ENCODE peak calls at places on chromosomes 4 and X, in ten cellular contexts. M is NCI-H1105; J is AG10803; W is T-helper 2 cell; X is SW 1271; V is GM04503; G is GM19239; B is effector memory CD8-positive, alpha-beta T cell; Z is IMR-90; D is GM10248. R is an unnamed sample.

GRCh38 chr4:101086801-101087586 is 260.3 kb downstream of the PPP3CA start:
- DNase-seq in M (no peak), J (no peak), W (no peak), X (no peak), V (no peak), G (no peak), B (no peak), Z (no peak), D (no peak), R (no peak)

GRCh38 chr4:186676531-186677158 is 47.0 kb downstream of the FAT1 start:
- DNase-seq in M (no peak), J (peak), W (no peak), X (peak), V (peak), G (no peak), B (no peak), Z (peak), D (no peak), R (no peak)

GRCh38 chrX:1327651-1328304 is 8.8 kb upstream of the IL3RA start:
- DNase-seq in M (no peak), J (no peak), W (no peak), X (no peak), V (no peak), G (no peak), B (no peak), Z (no peak), D (no peak), R (no peak)

GRCh38 chr4:165873298-165874071 is 448 bp downstream of the TLL1 start:
- DNase-seq in M (peak), J (peak), W (no peak), X (no peak), V (no peak), G (no peak), B (no peak), Z (no peak), D (peak), R (peak)

GRCh38 chr4:6605605-6606004 is 30.6 kb downstream of the MAN2B2 start:
- DNase-seq in M (no peak), J (no peak), W (no peak), X (no peak), V (no peak), G (no peak), B (no peak), Z (no peak), D (no peak), R (no peak)

GRCh38 chr4:188015025-188015778 is 19.6 kb downstream of the ZFP42 start:
- DNase-seq in M (no peak), J (no peak), W (no peak), X (no peak), V (no peak), G (no peak), B (no peak), Z (no peak), D (no peak), R (no peak)

GRCh38 chrX:120790118-120790517 is 85.5 kb downstream of the CT47B1 start:
- DNase-seq in M (peak), J (peak), W (peak), X (no peak), V (peak), G (peak), B (peak), Z (peak), D (peak), R (peak)

GRCh38 chrX:13906103-13906502 is 89.2 kb upstream of the GPM6B start:
- DNase-seq in M (peak), J (no peak), W (no peak), X (no peak), V (no peak), G (no peak), B (no peak), Z (no peak), D (no peak), R (no peak)

GRCh38 chr4:185810746-185811508 is 1.1 kb downstream of the SORBS2 start:
- DNase-seq in M (no peak), J (no peak), W (no peak), X (no peak), V (no peak), G (no peak), B (no peak), Z (no peak), D (no peak), R (no peak)

GRCh38 chrX:27555514-27555913 is 34.6 kb upstream of the DCAF8L2 start:
- DNase-seq in M (no peak), J (no peak), W (no peak), X (no peak), V (no peak), G (no peak), B (no peak), Z (peak), D (peak), R (no peak)

GRCh38 chr4:176548571-176548970 is 228.8 kb downstream of the SPCS3 start:
- DNase-seq in M (no peak), J (peak), W (no peak), X (no peak), V (peak), G (no peak), B (no peak), Z (peak), D (no peak), R (no peak)

R was measured in NCI-H1436.